ENCODE peak calls at places on chromosomes 4 and X, in six cellular contexts. O is heart right ventricle, N is Karpas-422, L is H9, T is right lobe of liver, B is pancreas. H is an unnamed sample. For H3K4me1 and H3K27me3, the result is how much of the 10 kb centered on the place peaks cover.

GRCh38 chr4:119804404-119804803 is 175.8 kb upstream of the PDE5A start:
- DNase-seq in O (no peak), N (no peak), L (no peak), T (no peak), B (no peak), H (no peak)

GRCh38 chrX:140507982-140508305 is 3.1 kb upstream of the SOX3 start:
- DNase-seq in O (no peak), N (no peak), L (peak), T (no peak), B (no peak), H (no peak)

GRCh38 chrX:49187028-49187394 is 838 bp upstream of the PRICKLE3 start:
- DNase-seq in O (no peak), N (no peak), L (no peak), T (no peak), B (no peak), H (no peak)

GRCh38 chr4:140252144-140252741 is 98.3 kb upstream of the MAML3 start:
- DNase-seq in O (peak), N (peak), L (peak), T (no peak), B (no peak), H (peak)

GRCh38 chr4:85825937-85826678 is 351.2 kb downstream of the ARHGAP24 start:
- DNase-seq in O (no peak), N (peak), L (peak), T (peak), B (no peak), H (no peak)

GRCh38 chr4:65508169-65508568 is 162.1 kb downstream of the EPHA5 start:
- DNase-seq in O (no peak), N (no peak), L (no peak), T (no peak), B (no peak), H (no peak)

GRCh38 chr4:1544861-1545275 is 138.6 kb upstream of the NKX1-1 start:
- DNase-seq in O (peak), N (no peak), L (no peak), T (no peak), B (no peak), H (no peak)

GRCh38 chr4:94978904-94979303 is 221.1 kb downstream of the BMPR1B start:
- DNase-seq in O (no peak), N (no peak), L (no peak), T (no peak), B (no peak), H (no peak)

GRCh38 chrX:103356023-103356798 is at the start of gene TCEAL9:
- DNase-seq in O (peak), N (peak), L (peak), T (peak), B (peak), H (peak)

GRCh38 chrX:68746988-68747387 is 81.8 kb upstream of the EFNB1 start:
- DNase-seq in O (no peak), N (no peak), L (no peak), T (no peak), B (no peak), H (no peak)

GRCh38 chr4:20254517-20255250 is 3.0 kb downstream of the SLIT2 start:
- DNase-seq in O (peak), N (no peak), L (peak), T (no peak), B (peak), H (no peak)

GRCh38 chrX:54494970-54495813 is 842 bp downstream of the FGD1 start:
- DNase-seq in O (peak), N (no peak), L (no peak), T (peak), B (peak), H (no peak)

GRCh38 chrX:116284383-116284782 is 113.8 kb downstream of the AGTR2 start:
- DNase-seq in O (no peak), N (no peak), L (no peak), T (no peak), B (no peak), H (no peak)

GRCh38 chr4:42515156-42515884 is 118.0 kb downstream of the SHISA3 start:
- DNase-seq in O (no peak), N (no peak), L (no peak), T (no peak), B (no peak), H (no peak)

GRCh38 chr4:41525129-41525528 is 12.8 kb upstream of the LIMCH1 start:
- DNase-seq in O (no peak), N (no peak), L (peak), T (no peak), B (no peak), H (peak)

GRCh38 chr4:26410385-26411293 is 79.6 kb downstream of the CCKAR start:
- DNase-seq in O (no peak), N (peak), L (no peak), T (no peak), B (no peak), H (no peak)

GRCh38 chr4:533318-534100 is 34.5 kb downstream of the PIGG start:
- DNase-seq in O (no peak), N (no peak), L (no peak), T (no peak), B (no peak), H (no peak)

GRCh38 chrX:17685026-17685425 is 52.3 kb upstream of the SCML1 start:
- DNase-seq in O (no peak), N (no peak), L (no peak), T (no peak), B (no peak), H (no peak)

GRCh38 chr4:88158038-88158359 is 440 bp downstream of the ABCG2 start:
- DNase-seq in O (no peak), N (no peak), L (no peak), T (no peak), B (no peak), H (no peak)

GRCh38 chrX:129649268-129650182 is 5.2 kb downstream of the APLN start:
- DNase-seq in O (no peak), N (no peak), L (peak), T (no peak), B (no peak), H (no peak)

GRCh38 chrX:24979081-24979480 is 36.7 kb downstream of the ARX start:
- DNase-seq in O (no peak), N (no peak), L (no peak), T (no peak), B (no peak), H (no peak)

GRCh38 chrX:137926090-137926489 is 360.2 kb downstream of the ZIC3 start:
- DNase-seq in O (no peak), N (peak), L (no peak), T (no peak), B (no peak), H (no peak)

GRCh38 chr4:184263910-184264732 is 46.4 kb upstream of the ENPP6 start:
- DNase-seq in O (peak), N (peak), L (peak), T (peak), B (peak), H (peak)
- H3K4me1 ChIP-seq in O (under half), N (half or more), L (under half), T (under half), B (under half), H (under half)

DNA sequence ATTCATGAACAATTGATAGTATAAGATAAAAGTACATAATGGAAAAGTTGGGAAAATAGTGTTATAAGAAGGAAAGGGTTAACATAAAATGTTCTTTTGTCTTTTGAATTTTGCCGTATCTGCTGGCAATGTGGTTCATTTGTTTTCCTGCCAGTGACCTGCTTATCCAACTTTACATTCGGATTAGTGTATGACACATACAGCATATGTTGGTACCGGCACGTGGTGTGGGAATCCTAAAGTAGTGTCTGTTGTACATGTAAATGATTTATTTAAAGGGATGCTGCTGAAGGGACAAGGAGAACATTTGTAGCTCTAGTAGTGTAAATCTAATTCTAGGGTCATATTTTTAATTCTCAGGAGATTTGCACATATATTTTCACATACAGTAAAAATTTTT is 11.5 kb downstream of the RAB9A start:
- DNase-seq in O (no peak), N (no peak), L (no peak), T (no peak), B (no peak), H (no peak)
- H3K27me3 ChIP-seq in O (under half), N (under half), L (under half), T (under half), B (under half), H (under half)

DNA sequence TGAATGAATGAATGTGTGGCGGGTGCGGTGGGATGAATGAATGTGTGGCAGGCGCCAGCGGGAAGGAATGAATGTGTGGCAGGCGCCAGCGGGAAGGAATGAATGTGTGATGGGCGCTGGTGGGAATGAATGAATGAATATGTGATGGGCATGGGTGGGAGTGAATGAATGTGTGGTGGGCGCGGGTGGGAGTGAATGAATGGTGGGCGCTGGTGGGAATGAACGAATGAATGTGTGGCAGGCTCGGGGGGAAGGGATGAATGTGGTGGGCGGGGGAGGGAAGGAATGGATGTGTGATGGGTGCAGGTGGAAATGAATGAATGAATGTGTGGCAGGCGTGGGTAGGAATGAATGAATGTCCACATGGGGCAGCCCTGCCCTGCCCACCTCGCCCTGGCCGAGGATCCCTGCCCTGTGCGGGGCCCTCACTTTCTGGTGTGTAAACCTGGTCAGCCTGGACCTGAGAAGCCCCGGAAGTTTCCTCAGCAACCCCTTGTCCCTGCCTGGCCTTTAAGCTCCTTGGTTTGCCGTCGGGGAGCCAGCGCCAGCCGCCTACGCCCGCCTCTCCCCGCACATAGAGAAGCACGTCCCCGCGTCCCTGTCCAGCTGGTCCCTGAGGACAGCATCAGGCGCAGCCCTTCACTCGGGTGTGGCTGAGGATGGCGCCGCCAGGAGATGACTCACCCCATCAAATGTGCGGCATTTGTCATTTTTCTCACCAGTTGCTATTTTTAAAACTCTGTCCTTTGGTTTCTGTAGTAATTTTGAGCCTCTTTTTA is 112.8 kb upstream of the LRPAP1 start:
- DNase-seq in O (no peak), N (no peak), L (no peak), T (no peak), B (no peak), H (no peak)
- H3K4me1 ChIP-seq in O (under half), N (under half), L (under half), T (under half), B (under half), H (under half)

GRCh38 chr4:108170729-108171540 is 2.2 kb upstream of the LEF1 start:
- DNase-seq in O (no peak), N (no peak), L (no peak), T (no peak), B (no peak), H (no peak)
- H3K27me3 ChIP-seq in O (half or more), N (under half), L (half or more), T (under half), B (under half), H (under half)

GRCh38 chr4:13547563-13548041 is 3.3 kb upstream of the NKX3-2 start:
- DNase-seq in O (no peak), N (peak), L (no peak), T (no peak), B (no peak), H (no peak)

GRCh38 chr4:13546374-13546854 is 2.1 kb upstream of the NKX3-2 start:
- DNase-seq in O (no peak), N (no peak), L (no peak), T (no peak), B (no peak), H (no peak)

GRCh38 chr4:13545394-13545808 is 1.1 kb upstream of the NKX3-2 start:
- DNase-seq in O (no peak), N (no peak), L (no peak), T (no peak), B (no peak), H (no peak)

GRCh38 chr4:13548059-13548983 is 4.0 kb upstream of the NKX3-2 start:
- DNase-seq in O (no peak), N (no peak), L (no peak), T (no peak), B (no peak), H (no peak)

GRCh38 chr4:13546855-13547562 is 2.7 kb upstream of the NKX3-2 start:
- DNase-seq in O (no peak), N (no peak), L (peak), T (no peak), B (no peak), H (peak)
- H3K4me1 ChIP-seq in O (under half), N (under half), L (under half), T (under half), B (under half), H (under half)

DNA sequence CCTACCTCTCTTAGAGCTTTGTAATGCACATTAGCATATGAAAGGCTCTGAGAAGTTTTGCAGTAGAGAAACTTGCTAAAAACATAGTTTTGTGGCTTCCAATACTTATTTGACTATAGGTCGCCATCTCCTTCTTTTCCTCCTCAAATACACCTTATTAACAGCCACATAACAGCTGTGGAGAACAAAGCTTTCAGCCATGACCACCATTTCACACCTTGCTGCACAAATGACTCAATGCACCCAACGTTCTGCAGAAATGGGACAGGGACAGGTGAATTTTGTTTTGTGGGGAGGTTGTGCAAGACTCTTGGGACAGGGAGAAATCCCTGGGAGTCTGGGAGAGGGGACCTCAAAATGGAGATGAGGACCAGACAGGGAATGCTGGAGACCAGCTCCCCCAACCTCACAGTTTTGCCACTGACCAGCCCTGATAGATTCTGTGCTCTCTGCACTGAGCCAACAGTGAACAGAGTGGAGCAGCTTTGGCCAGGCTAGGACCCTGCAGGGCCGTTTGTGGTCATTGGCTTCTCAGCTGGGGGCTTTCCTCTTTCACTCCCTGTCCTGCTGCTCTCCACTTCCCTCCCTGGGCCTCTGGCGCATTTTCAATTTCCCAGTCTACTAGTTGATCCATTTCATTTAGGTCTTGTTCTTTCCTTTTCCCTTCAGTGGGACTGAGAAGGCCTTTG is 16.6 kb downstream of the FRMPD3 start:
- DNase-seq in O (no peak), N (peak), L (no peak), T (no peak), B (no peak), H (no peak)
- H3K27me3 ChIP-seq in O (under half), N (under half), L (under half), T (under half), B (under half), H (under half)